ENCODE peak calls at places on chromosomes 6 and 20, in five cellular contexts. K is DND-41, G is NCI-H774, N is A549, V is AG08396. Y is an unnamed sample.

GRCh38 chr6:67231092-67231491 is 1404.0 kb upstream of the ADGRB3 start:
- DNase-seq in K (no peak), G (no peak), N (no peak), V (no peak), Y (no peak)

GRCh38 chr6:150142304-150142656 is 564 bp upstream of the PPP1R14C start:
- DNase-seq in K (no peak), G (no peak), N (no peak), V (no peak), Y (no peak)

GRCh38 chr6:41637179-41638001 is 878 bp upstream of the MDFI start:
- DNase-seq in K (no peak), G (no peak), N (no peak), V (no peak), Y (no peak)

GRCh38 chr20:3798908-3799248 is 2.8 kb downstream of the CDC25B start:
- DNase-seq in K (no peak), G (no peak), N (no peak), V (no peak), Y (no peak)

GRCh38 chr20:61874421-61875068 is 191.1 kb downstream of the TAF4 start:
- DNase-seq in K (no peak), G (peak), N (peak), V (peak), Y (no peak)

GRCh38 chr6:155274106-155274505 is 10.3 kb downstream of the CLDN20 start:
- DNase-seq in K (no peak), G (no peak), N (no peak), V (no peak), Y (no peak)

GRCh38 chr6:31922942-31923341 is 4.6 kb upstream of the C2 start:
- DNase-seq in K (peak), G (no peak), N (no peak), V (no peak), Y (no peak)

GRCh38 chr6:11042025-11042749 is 1.9 kb downstream of the ELOVL2 start:
- DNase-seq in K (no peak), G (no peak), N (no peak), V (no peak), Y (no peak)

GRCh38 chr6:26054937-26055669 is 32.1 kb upstream of the HFE start:
- DNase-seq in K (peak), G (peak), N (peak), V (peak), Y (peak)

GRCh38 chr6:69774740-69775350 is 22.0 kb downstream of the LMBRD1 start:
- DNase-seq in K (no peak), G (no peak), N (no peak), V (no peak), Y (no peak)

GRCh38 chr6:69044534-69044933 is 409.5 kb downstream of the ADGRB3 start:
- DNase-seq in K (no peak), G (no peak), N (no peak), V (no peak), Y (no peak)

GRCh38 chr20:46400253-46400652 is 6.2 kb downstream of the ELMO2 start:
- DNase-seq in K (no peak), G (no peak), N (no peak), V (peak), Y (no peak)

GRCh38 chr6:166825553-166826145 is 130.7 kb downstream of the RNASET2 start:
- DNase-seq in K (no peak), G (no peak), N (no peak), V (no peak), Y (no peak)

GRCh38 chr6:117616971-117617765 is 14.9 kb upstream of the GOPC start:
- DNase-seq in K (no peak), G (no peak), N (no peak), V (no peak), Y (no peak)

GRCh38 chr6:157249756-157250155 is 73.6 kb downstream of the TMEM242 start:
- DNase-seq in K (no peak), G (no peak), N (no peak), V (no peak), Y (no peak)

GRCh38 chr6:2257358-2257757 is 12.0 kb upstream of the GMDS start:
- DNase-seq in K (no peak), G (no peak), N (no peak), V (no peak), Y (no peak)

GRCh38 chr6:116176596-116176995 is 50.7 kb upstream of the COL10A1 start:
- DNase-seq in K (no peak), G (no peak), N (no peak), V (no peak), Y (no peak)

GRCh38 chr6:130843575-130844320 is 16.5 kb downstream of the SMLR1 start:
- DNase-seq in K (no peak), G (peak), N (peak), V (peak), Y (no peak)

GRCh38 chr6:111653961-111654360 is 48.3 kb upstream of the TRAF3IP2 start:
- DNase-seq in K (no peak), G (peak), N (no peak), V (no peak), Y (no peak)

GRCh38 chr6:44052419-44053011 is 74.7 kb downstream of the MRPL14 start:
- DNase-seq in K (no peak), G (no peak), N (peak), V (peak), Y (no peak)

GRCh38 chr6:3499603-3500002 is 42.8 kb upstream of the SLC22A23 start:
- DNase-seq in K (no peak), G (no peak), N (no peak), V (no peak), Y (no peak)

GRCh38 chr6:12014027-12014872 is 2.1 kb downstream of the HIVEP1 start:
- DNase-seq in K (no peak), G (no peak), N (peak), V (peak), Y (no peak)

GRCh38 chr20:5821627-5822215 is 71.5 kb downstream of the SHLD1 start:
- DNase-seq in K (no peak), G (no peak), N (no peak), V (no peak), Y (no peak)

GRCh38 chr20:13284830-13285229 is 63.8 kb downstream of the ISM1 start:
- DNase-seq in K (no peak), G (no peak), N (no peak), V (no peak), Y (no peak)

GRCh38 chr6:134937426-134937825 is 12.5 kb downstream of the ALDH8A1 start:
- DNase-seq in K (no peak), G (no peak), N (no peak), V (no peak), Y (no peak)

GRCh38 chr6:40899684-40900155 is 139.3 kb downstream of the UNC5CL start:
- DNase-seq in K (no peak), G (no peak), N (no peak), V (no peak), Y (no peak)

GRCh38 chr6:22149501-22150490 is 147.0 kb downstream of the PRL start:
- DNase-seq in K (peak), G (peak), N (no peak), V (peak), Y (no peak)

GRCh38 chr6:113082691-113083090 is 735.6 kb downstream of the RFPL4B start:
- DNase-seq in K (no peak), G (no peak), N (no peak), V (no peak), Y (no peak)

GRCh38 chr6:166240889-166241288 is 67.3 kb downstream of the PRR18 start:
- DNase-seq in K (no peak), G (no peak), N (no peak), V (no peak), Y (no peak)

GRCh38 chr6:142913511-142914047 is 31.4 kb downstream of the HIVEP2 start:
- DNase-seq in K (peak), G (no peak), N (no peak), V (no peak), Y (peak)

GRCh38 chr6:42960243-42961019 is at the start of gene GNMT:
- DNase-seq in K (no peak), G (peak), N (peak), V (peak), Y (no peak)

GRCh38 chr6:63430985-63431519 is 111.3 kb upstream of the LGSN start:
- DNase-seq in K (no peak), G (no peak), N (no peak), V (no peak), Y (no peak)

GRCh38 chr6:37369321-37370196 is 15.8 kb downstream of the RNF8 start:
- DNase-seq in K (no peak), G (no peak), N (no peak), V (no peak), Y (no peak)

GRCh38 chr6:92534109-92534508 is 885.2 kb downstream of the EPHA7 start:
- DNase-seq in K (no peak), G (no peak), N (no peak), V (no peak), Y (no peak)

GRCh38 chr6:11604215-11604614 is 66.7 kb downstream of the TMEM170B start:
- DNase-seq in K (no peak), G (no peak), N (no peak), V (no peak), Y (no peak)

GRCh38 chr6:138455746-138456392 is 43.4 kb downstream of the NHSL1 start:
- DNase-seq in K (no peak), G (no peak), N (peak), V (no peak), Y (no peak)

Y was measured in stimulated activated CD4-positive, alpha-beta T cell treated with anti-CD3 and anti-CD28 coated beads, Interleukin-1b, Interleukin-23, amount 100 ng/mL, for 24 hours.